ENCODE peak calls at places on chromosomes 11 and 22, in seven cellular contexts. D, U, P, G, T, S and O are unnamed samples.

GRCh38 chr11:57379732-57380131 is 1.2 kb downstream of the PRG3 start:
- DNase-seq in D (no peak), S (no peak), P (no peak), U (no peak), T (no peak), G (no peak), O (no peak)

GRCh38 chr22:20580611-20581502 is 73.4 kb downstream of the MED15 start:
- DNase-seq in D (no peak), P (no peak), S (no peak), G (no peak), U (peak; percentile 56), T (no peak), O (no peak)

GRCh38 chr22:40182231-40182835 is 4.6 kb downstream of the TNRC6B start:
- DNase-seq in G (no peak), D (no peak), T (no peak), S (no peak), P (no peak), U (no peak), O (no peak)

GRCh38 chr11:123653405-123653996 is 923 bp downstream of the SCN3B start:
- DNase-seq in G (no peak), U (no peak), S (no peak), D (no peak), T (no peak), P (no peak), O (no peak)

GRCh38 chr11:10285148-10285802 is 8.7 kb downstream of the SBF2 start:
- DNase-seq in P (no peak), U (no peak), D (no peak), T (no peak), S (no peak), G (no peak), O (no peak)

GRCh38 chr22:17575681-17576080 is 12.4 kb downstream of the SLC25A18 start:
- DNase-seq in S (no peak), G (no peak), D (no peak), T (no peak), P (no peak), U (no peak), O (no peak)

GRCh38 chr22:21995660-21996059 is 13.1 kb upstream of the TOP3B start:
- DNase-seq in D (no peak), T (no peak), S (no peak), P (no peak), U (no peak), G (no peak), O (no peak)

GRCh38 chr11:10708131-10708530 is 14.6 kb upstream of the IRAG1 start:
- DNase-seq in T (no peak), D (no peak), U (no peak), S (no peak), P (no peak), G (no peak), O (no peak)

GRCh38 chr11:1307163-1307870 is 2.1 kb downstream of the TOLLIP start:
- DNase-seq in T (no peak), U (peak; percentile 92), P (no peak), S (no peak), G (peak; percentile 28), D (peak; percentile 50), O (peak; percentile 76)

GRCh38 chr22:20433686-20434241 is 3.9 kb downstream of the SCARF2 start:
- DNase-seq in D (no peak), T (no peak), U (peak; percentile 32), P (no peak), S (no peak), G (no peak), O (no peak)

GRCh38 chr11:116701876-116702275 is 70.9 kb downstream of the BUD13 start:
- DNase-seq in T (no peak), S (no peak), G (no peak), U (no peak), D (no peak), P (no peak), O (no peak)

GRCh38 chr22:46653596-46653995 is 33.4 kb downstream of the GRAMD4 start:
- DNase-seq in U (no peak), S (peak; percentile 36), T (no peak), G (peak; percentile 60), P (no peak), D (no peak), O (no peak)

GRCh38 chr11:114080219-114080618 is 20.7 kb downstream of the ZBTB16 start:
- DNase-seq in U (no peak), S (no peak), T (no peak), D (no peak), G (no peak), P (no peak), O (no peak)

GRCh38 chr22:39518996-39519680 is 1.2 kb upstream of the ATF4 start:
- DNase-seq in G (no peak), P (no peak), U (no peak), T (no peak), S (peak; percentile 51), D (no peak), O (no peak)

GRCh38 chr22:46852771-46853170 is 90.3 kb downstream of the TBC1D22A start:
- DNase-seq in T (no peak), S (no peak), U (no peak), D (peak; percentile 20), G (no peak), P (no peak), O (no peak)

GRCh38 chr11:97746832-97747231 is 1273.9 kb upstream of the CNTN5 start:
- DNase-seq in U (no peak), D (no peak), P (no peak), S (no peak), T (no peak), G (no peak), O (no peak)

GRCh38 chr22:42793848-42794405 is 63.1 kb downstream of the ARFGAP3 start:
- DNase-seq in T (no peak), G (no peak), D (peak; percentile 45), P (no peak), U (peak; percentile 74), S (no peak), O (no peak)

GRCh38 chr22:50189184-50189848 is 3.6 kb downstream of the TRABD start:
- DNase-seq in G (no peak), S (peak; percentile 59), D (peak; percentile 79), U (peak; percentile 87), T (peak; percentile 68), P (no peak), O (no peak)

DNA sequence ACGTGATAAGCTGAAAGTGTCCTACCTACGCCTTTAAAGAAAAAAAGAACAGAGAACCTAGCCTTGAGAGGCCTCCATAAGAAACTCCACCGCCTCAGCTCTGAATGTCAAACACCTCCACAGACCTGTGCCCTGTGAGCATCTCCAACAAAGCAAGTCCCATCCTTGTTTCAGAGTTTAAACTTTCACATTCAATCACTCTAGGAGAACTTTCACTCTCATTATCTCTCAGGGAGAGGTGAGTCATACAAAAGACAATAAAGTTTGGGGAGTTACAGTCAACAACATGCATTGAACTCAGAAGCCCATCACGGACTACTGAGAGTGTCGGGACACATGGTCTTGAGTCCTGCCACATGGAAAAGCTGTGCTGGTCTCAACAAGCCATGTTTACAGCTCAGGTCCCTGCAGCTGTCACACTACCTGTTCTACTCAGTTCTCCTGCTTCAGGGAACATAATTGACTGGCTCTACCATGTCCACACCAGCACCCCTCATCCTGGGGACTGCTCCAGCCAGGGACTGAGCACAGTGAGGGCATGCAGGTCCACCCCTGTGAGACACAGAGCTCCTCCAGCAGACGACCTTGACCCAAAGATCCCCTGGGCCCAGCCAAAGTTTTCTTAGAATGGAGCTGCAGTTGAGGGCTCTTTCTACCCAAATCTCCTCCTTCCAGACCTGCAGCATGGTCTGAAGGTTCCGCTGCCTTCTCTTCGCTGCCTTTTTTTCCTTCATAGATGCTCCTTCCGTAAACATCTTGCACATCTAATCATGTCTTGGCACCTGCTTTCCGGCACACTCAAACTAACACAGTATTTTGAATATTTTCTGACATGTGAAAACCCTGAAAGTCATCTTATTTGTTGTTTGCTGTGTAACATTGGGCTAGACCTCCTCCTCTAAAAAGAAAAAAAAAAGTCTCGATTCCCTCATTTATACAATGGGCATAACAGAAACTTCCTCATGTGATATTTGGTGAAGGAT is 114.9 kb downstream of the ETS1 start:
- DNase-seq in T (no peak), P (no peak), U (no peak), D (no peak), G (no peak), S (no peak), O (no peak)
- TF ChIP-seq POLR2AphosphoS5 in T (no peak), P (no peak), U (peak; percentile 63), D (no peak), G (peak; percentile 86), S (peak; percentile 21), O (no peak)

GRCh38 chr22:30488121-30488520 is 16.3 kb upstream of the SEC14L3 start:
- DNase-seq in U (no peak), S (no peak), P (no peak), G (no peak), D (no peak), T (no peak), O (no peak)

GRCh38 chr22:30483169-30483568 is 11.4 kb upstream of the SEC14L3 start:
- DNase-seq in P (no peak), S (no peak), U (no peak), D (no peak), T (no peak), G (no peak), O (no peak)

GRCh38 chr22:30486118-30486517 is 14.3 kb upstream of the SEC14L3 start:
- DNase-seq in T (no peak), D (no peak), S (no peak), U (no peak), G (no peak), P (no peak), O (no peak)

GRCh38 chr22:30486661-30487115 is 14.9 kb upstream of the SEC14L3 start:
- DNase-seq in P (no peak), U (no peak), G (no peak), S (no peak), D (no peak), T (peak; percentile 76), O (no peak)

GRCh38 chr22:30485362-30485988 is 13.7 kb upstream of the SEC14L3 start:
- DNase-seq in D (no peak), P (peak; percentile 28), S (peak; percentile 72), G (peak; percentile 92), T (peak; percentile 74), U (peak; percentile 86), O (peak; percentile 53)
- TF ChIP-seq POLR2A in D (no peak), P (no peak), S (no peak), G (no peak), T (no peak), U (no peak), O (no peak)

DNA sequence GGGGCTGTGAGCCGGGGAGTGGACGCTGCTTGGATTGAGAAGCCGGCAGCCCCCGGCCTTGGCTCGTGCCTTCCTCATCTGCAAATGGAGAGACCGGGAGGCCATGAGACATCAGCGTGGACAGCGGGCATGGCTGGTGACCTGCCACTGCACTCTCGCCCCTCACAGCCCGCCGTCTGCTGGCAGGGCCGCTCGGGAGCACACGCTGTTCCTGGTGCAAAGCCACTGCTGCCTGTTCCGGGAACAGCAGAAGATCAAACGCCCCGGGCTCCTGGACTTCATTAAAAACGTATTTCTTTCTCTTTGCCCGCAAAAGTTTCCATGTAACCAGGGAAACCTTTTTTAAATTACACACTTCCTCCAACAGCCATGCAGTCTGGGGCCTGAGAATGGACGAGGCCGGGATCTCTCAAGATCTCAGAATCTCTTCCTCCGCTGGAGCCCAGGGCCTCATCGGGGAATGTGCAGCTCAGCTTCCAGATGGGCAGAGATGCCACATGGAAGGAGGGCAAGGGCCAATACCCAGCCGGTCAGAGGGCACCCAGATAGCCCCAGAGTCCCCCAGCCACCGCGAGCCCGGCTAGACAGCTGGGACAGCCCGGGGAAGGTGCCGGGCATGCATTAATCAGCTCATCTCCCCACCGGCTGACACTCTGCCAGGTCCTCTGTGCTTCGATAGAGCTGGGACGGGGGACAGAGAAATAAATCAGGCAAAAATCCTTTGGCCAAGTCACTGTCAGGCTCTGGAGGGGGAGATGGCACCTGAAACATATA is 62.9 kb upstream of the PRR5 start:
- DNase-seq in D (peak; percentile 72), U (peak; percentile 54), T (no peak), P (no peak), S (no peak), G (no peak), O (no peak)
- TF ChIP-seq POLR2AphosphoS5 in D (no peak), U (no peak), T (no peak), P (no peak), S (no peak), G (no peak), O (no peak)

GRCh38 chr11:94128171-94128745 is 383 bp upstream of the PANX1 start:
- DNase-seq in T (peak; percentile 38), P (no peak), U (peak; percentile 84), D (no peak), S (peak; percentile 57), G (no peak), O (peak; percentile 20)
- TF ChIP-seq POLR2A in T (no peak), P (peak; percentile 52), U (no peak), D (no peak), S (no peak), G (no peak), O (no peak)